ENCODE peak calls at places on chromosomes 16 and 17, in seven cellular contexts. S is adrenal gland, U is astrocyte, A is neural progenitor cell, J is tibial nerve, K is PC-3, N is right atrium auricular region. E is an unnamed sample. For H3K4me1, the result is how much of the 10 kb centered on the place peaks cover.

GRCh38 chr17:8393470-8394231 is 4.0 kb downstream of the RNF222 start:
- DNase-seq in U (no peak), K (peak), J (no peak), A (no peak), N (no peak), S (no peak), E (no peak)

GRCh38 chr17:4582691-4583090 is 1.6 kb upstream of the SMTNL2 start:
- DNase-seq in J (no peak), A (no peak), K (no peak), N (no peak), U (no peak), S (no peak), E (no peak)

GRCh38 chr16:1929105-1929504 is 10.9 kb upstream of the HS3ST6 start:
- DNase-seq in S (peak), K (no peak), N (no peak), U (no peak), J (no peak), A (no peak), E (no peak)

GRCh38 chr17:4310349-4311060 is 46.7 kb upstream of the ANKFY1 start:
- DNase-seq in N (no peak), J (no peak), A (no peak), K (no peak), U (peak), S (peak), E (peak)

GRCh38 chr16:2963611-2964415 is at the start of gene KREMEN2:
- DNase-seq in A (peak), S (no peak), J (no peak), N (no peak), K (peak), U (no peak), E (no peak)

GRCh38 chr17:57284984-57285646 is 28.8 kb downstream of the MSI2 start:
- DNase-seq in N (no peak), J (no peak), U (peak), A (peak), S (peak), K (no peak), E (no peak)

GRCh38 chr16:67403976-67404555 is 10.8 kb upstream of the TPPP3 start:
- DNase-seq in A (no peak), N (no peak), J (no peak), U (no peak), K (no peak), S (no peak), E (no peak)

GRCh38 chr16:53631236-53631635 is 72.4 kb downstream of the RPGRIP1L start:
- DNase-seq in J (no peak), K (no peak), U (no peak), N (no peak), S (no peak), A (no peak), E (no peak)

GRCh38 chr17:68584904-68585303 is 16.3 kb downstream of the FAM20A start:
- DNase-seq in K (no peak), U (no peak), A (no peak), N (no peak), S (no peak), J (no peak), E (no peak)

GRCh38 chr16:89446136-89446974 is 44.0 kb downstream of the ANKRD11 start:
- DNase-seq in A (no peak), N (no peak), S (no peak), J (no peak), K (no peak), U (no peak), E (no peak)

GRCh38 chr17:67503184-67503583 is 126.1 kb downstream of the PITPNC1 start:
- DNase-seq in S (peak), U (no peak), K (peak), A (no peak), N (no peak), J (no peak), E (no peak)

GRCh38 chr17:40312131-40312731 is 3.3 kb downstream of the RARA start:
- DNase-seq in K (peak), U (no peak), J (peak), S (no peak), A (no peak), N (no peak), E (no peak)

GRCh38 chr16:1884155-1884760 is 12.3 kb upstream of the MEIOB start:
- DNase-seq in N (no peak), A (no peak), S (peak), U (no peak), K (peak), J (no peak), E (no peak)

GRCh38 chr17:74446551-74447500 is 14.9 kb downstream of the GPRC5C start:
- DNase-seq in U (no peak), J (peak), N (peak), S (peak), K (no peak), A (no peak), E (peak)

GRCh38 chr16:58636474-58636873 is 6.8 kb upstream of the CNOT1 start:
- DNase-seq in K (no peak), S (no peak), U (no peak), J (no peak), N (no peak), A (no peak), E (no peak)

GRCh38 chr17:11928436-11928835 is 68.8 kb downstream of the ZNF18 start:
- DNase-seq in J (no peak), U (no peak), K (no peak), A (no peak), N (no peak), S (no peak), E (no peak)

GRCh38 chr17:67439269-67439668 is 62.2 kb downstream of the PITPNC1 start:
- DNase-seq in S (no peak), J (no peak), K (no peak), N (no peak), U (no peak), A (no peak), E (no peak)

GRCh38 chr17:63833741-63834373 is 6.4 kb upstream of the FTSJ3 start:
- DNase-seq in A (no peak), U (no peak), J (no peak), S (no peak), K (no peak), N (no peak), E (no peak)

GRCh38 chr16:50067290-50067853 is 1.6 kb downstream of the HEATR3 start:
- DNase-seq in U (peak), N (no peak), S (peak), J (no peak), K (peak), A (peak), E (no peak)

GRCh38 chr16:12458051-12458450 is 345.6 kb downstream of the CPPED1 start:
- DNase-seq in N (no peak), S (no peak), J (no peak), K (no peak), A (no peak), U (no peak), E (no peak)

GRCh38 chr17:34366051-34366450 is 3.0 kb upstream of the CCL1 start:
- DNase-seq in A (no peak), K (no peak), U (no peak), S (no peak), N (no peak), J (no peak), E (no peak)

GRCh38 chr16:24255446-24256352 is at the start of gene CACNG3:
- DNase-seq in K (no peak), S (peak), N (no peak), J (no peak), U (peak), A (peak), E (no peak)

GRCh38 chr17:49996121-49996494 is 1.1 kb upstream of the DLX3 start:
- DNase-seq in U (no peak), S (no peak), K (no peak), N (no peak), A (peak), J (no peak), E (no peak)

GRCh38 chr16:74296120-74296464 is 522 bp upstream of the PSMD7 start:
- DNase-seq in U (no peak), A (no peak), J (no peak), S (no peak), K (no peak), N (no peak), E (no peak)

GRCh38 chr17:76683011-76683755 is 27.6 kb downstream of the MXRA7 start:
- DNase-seq in N (no peak), K (no peak), J (no peak), A (peak), S (no peak), U (no peak), E (no peak)

GRCh38 chr17:77356690-77357201 is 216.0 kb downstream of the SEC14L1 start:
- DNase-seq in N (peak), A (no peak), U (no peak), J (peak), K (no peak), S (peak), E (peak)

GRCh38 chr16:1900452-1900774 is 17.8 kb downstream of the HS3ST6 start:
- DNase-seq in N (no peak), U (no peak), S (no peak), K (no peak), J (no peak), A (no peak), E (no peak)

GRCh38 chr17:48478224-48479013 is 48.4 kb upstream of the SKAP1 start:
- DNase-seq in J (no peak), N (no peak), A (no peak), K (no peak), U (no peak), S (no peak), E (no peak)

GRCh38 chr16:30429418-30429677 is 482 bp downstream of the DCTPP1 start:
- DNase-seq in S (no peak), K (peak), U (no peak), N (no peak), A (no peak), J (no peak), E (no peak)

GRCh38 chr16:81711609-81712329 is 67.3 kb upstream of the PLCG2 start:
- DNase-seq in N (peak), J (no peak), A (peak), U (peak), S (peak), K (peak), E (no peak)

GRCh38 chr16:81713796-81714195 is 65.3 kb upstream of the PLCG2 start:
- DNase-seq in K (no peak), U (no peak), N (no peak), A (no peak), S (no peak), J (no peak), E (no peak)

GRCh38 chr16:81713295-81713772 is 65.8 kb upstream of the PLCG2 start:
- DNase-seq in U (no peak), J (no peak), A (no peak), K (no peak), N (no peak), S (no peak), E (no peak)

GRCh38 chr16:81714593-81714992 is 64.5 kb upstream of the PLCG2 start:
- DNase-seq in J (no peak), S (no peak), A (no peak), K (no peak), U (no peak), N (no peak), E (no peak)

GRCh38 chr16:81712681-81713080 is 66.4 kb upstream of the PLCG2 start:
- DNase-seq in N (no peak), J (no peak), U (no peak), A (no peak), K (no peak), S (no peak), E (no peak)
- H3K4me1 ChIP-seq in N (under half), J (under half), U (under half), A (under half), K (under half), S (under half), E (under half)

GRCh38 chr17:2865228-2865627 is 69.0 kb downstream of the RAP1GAP2 start:
- DNase-seq in S (no peak), U (no peak), K (no peak), A (no peak), J (no peak), N (no peak), E (peak)

GRCh38 chr17:2871720-2872119 is 75.5 kb downstream of the RAP1GAP2 start:
- DNase-seq in J (no peak), U (no peak), S (no peak), A (no peak), K (peak), N (no peak), E (no peak)

GRCh38 chr17:2871205-2871604 is 75.0 kb downstream of the RAP1GAP2 start:
- DNase-seq in A (peak), K (no peak), U (no peak), S (no peak), J (no peak), N (no peak), E (no peak)

GRCh38 chr17:2869604-2870003 is 73.4 kb downstream of the RAP1GAP2 start:
- DNase-seq in U (no peak), K (no peak), J (no peak), S (no peak), N (no peak), A (no peak), E (no peak)

DNA sequence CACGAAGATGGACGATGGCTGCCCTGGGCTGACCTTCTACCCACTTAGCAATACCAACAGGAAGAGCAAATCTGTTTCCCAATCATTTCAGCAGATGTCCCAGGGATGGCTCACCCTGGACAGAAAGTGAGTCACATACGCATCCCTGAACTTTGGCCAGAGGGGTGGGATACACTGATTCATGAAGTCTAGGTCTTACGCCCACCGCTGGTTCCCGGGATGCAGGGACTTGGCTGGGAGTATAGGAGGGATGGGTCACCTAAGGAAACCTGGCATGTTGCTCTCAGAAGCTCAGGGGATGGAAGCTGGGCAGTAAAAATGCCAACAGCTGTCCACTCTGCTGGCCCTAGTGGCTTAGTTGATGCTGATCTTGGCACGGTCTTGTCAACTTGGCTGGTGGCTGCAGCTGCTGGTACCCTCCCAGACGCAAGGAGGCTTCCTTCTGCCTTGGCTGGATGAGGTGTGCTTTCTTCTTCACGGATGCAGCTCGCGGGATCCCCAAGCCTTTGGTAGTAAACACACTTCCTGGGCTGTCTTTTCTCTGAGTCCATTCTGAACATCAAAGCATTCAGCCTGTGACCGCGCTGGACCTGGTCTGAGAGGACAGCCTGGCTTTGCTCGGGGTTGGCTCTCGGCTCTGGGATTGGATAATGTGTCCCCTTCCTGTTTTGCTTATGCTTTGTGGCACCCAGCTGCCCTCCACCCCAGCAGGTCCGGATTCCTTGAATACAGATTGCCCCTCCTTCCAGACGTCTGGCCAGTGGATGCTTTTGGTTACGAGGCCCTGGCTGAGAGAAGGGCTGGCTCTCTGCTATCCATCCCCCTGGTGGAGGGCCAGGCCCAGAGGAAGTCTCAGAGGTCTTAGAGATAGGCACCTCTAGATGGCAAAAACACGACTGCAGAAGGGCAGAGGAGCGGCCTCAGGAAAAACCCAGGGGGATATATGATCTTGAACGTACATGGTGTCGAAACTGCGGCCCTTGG is 71.5 kb downstream of the RAP1GAP2 start:
- DNase-seq in J (no peak), S (no peak), K (peak), A (peak), N (no peak), U (peak), E (no peak)
- H3K27ac ChIP-seq in J (no peak), S (no peak), K (peak), A (no peak), N (no peak), U (no peak), E (no peak)

DNA sequence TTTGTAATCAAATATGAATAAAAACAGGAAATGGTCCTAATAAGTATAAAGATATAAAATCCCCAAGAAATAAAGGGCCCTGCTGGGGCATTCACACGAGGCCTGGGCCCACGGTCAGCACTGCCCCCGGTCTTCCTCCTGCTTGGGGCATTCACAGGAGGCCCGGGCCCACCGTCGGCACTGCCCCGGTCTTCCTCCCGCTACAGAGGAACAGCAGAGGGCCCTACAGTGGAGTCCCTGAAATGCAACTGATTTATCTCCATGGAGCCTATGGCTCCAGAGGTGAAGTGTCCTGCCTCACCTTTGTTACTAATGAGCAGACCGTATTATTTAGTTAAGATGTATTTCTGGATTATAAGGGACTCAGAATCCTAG is 46.5 kb downstream of the MAP1LC3B start:
- DNase-seq in S (no peak), J (no peak), N (no peak), A (no peak), K (no peak), U (no peak), E (no peak)
- H3K4me1 ChIP-seq in S (under half), J (under half), N (under half), A (under half), K (under half), U (under half), E (half or more)

GRCh38 chr16:81469183-81469677 is 24.6 kb downstream of the CMIP start:
- DNase-seq in S (no peak), N (no peak), K (no peak), J (no peak), A (no peak), U (no peak), E (no peak)
- H3K27ac ChIP-seq in S (peak), N (no peak), K (no peak), J (peak), A (no peak), U (no peak), E (peak)

GRCh38 chr17:16986391-16986790 is 14.5 kb upstream of the TNFRSF13B start:
- DNase-seq in S (no peak), U (peak), J (no peak), K (peak), A (no peak), N (no peak), E (no peak)

GRCh38 chr17:16980061-16980460 is 8.1 kb upstream of the TNFRSF13B start:
- DNase-seq in J (no peak), U (no peak), A (no peak), N (no peak), K (no peak), S (no peak), E (no peak)

GRCh38 chr17:16977932-16978331 is 6.0 kb upstream of the TNFRSF13B start:
- DNase-seq in J (no peak), N (no peak), K (no peak), U (peak), S (no peak), A (no peak), E (no peak)

GRCh38 chr17:16980813-16981731 is 9.2 kb upstream of the TNFRSF13B start:
- DNase-seq in N (peak), A (no peak), U (no peak), K (peak), S (no peak), J (no peak), E (no peak)

GRCh38 chr17:16981928-16982327 is 10.0 kb upstream of the TNFRSF13B start:
- DNase-seq in S (no peak), N (no peak), K (no peak), A (no peak), J (no peak), U (no peak), E (no peak)
- H3K4me1 ChIP-seq in S (under half), N (under half), K (under half), A (under half), J (under half), U (under half), E (under half)

DNA sequence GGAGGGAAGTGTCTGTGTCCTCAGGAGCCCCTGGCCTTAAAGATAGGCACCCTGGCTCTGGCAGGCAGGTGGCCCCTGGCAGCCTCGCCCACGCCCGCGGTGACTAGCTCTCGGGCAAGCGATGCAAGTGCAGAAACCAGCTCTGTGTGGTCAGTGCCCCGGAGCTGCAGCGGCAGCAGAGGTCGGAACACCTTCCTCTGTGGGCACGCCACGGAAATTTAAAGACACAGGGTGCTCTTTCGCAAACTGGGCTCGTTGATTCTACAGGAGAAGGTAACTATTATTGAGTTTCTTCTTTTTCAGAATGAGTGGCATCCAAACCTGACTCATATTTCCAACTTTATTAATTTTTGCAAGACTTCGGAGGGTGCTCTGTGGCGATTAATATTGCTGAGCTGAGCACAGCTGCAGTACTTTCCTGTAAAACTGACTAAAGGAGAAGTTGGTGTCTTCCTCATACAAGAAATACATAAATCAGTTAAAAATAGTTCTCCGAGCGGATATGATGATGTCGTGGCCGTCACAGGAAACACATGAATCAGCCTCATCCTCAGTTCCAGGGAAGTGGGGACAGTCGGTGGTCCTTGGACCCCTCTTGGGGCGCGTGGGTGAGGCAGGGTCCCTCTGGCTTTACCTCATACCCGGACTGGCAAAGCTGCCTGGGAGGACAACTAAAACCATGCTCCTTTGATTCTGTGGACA is 120.2 kb downstream of the METRNL start:
- DNase-seq in N (no peak), U (no peak), J (peak), K (peak), S (peak), A (no peak), E (peak)
- H3K27ac ChIP-seq in N (peak), U (peak), J (peak), K (peak), S (peak), A (no peak), E (peak)

GRCh38 chr17:69733171-69734014 is 318.9 kb downstream of the MAP2K6 start:
- DNase-seq in U (peak), S (no peak), J (no peak), A (no peak), N (no peak), K (peak), E (no peak)
- H3K4me1 ChIP-seq in U (under half), S (under half), J (under half), A (under half), N (under half), K (under half), E (under half)